ENCODE peak calls at places on chromosome 18, in ten cellular contexts. O is sigmoid colon; G is RCC 7860; I is adrenal gland; M is substantia nigra; T is cardiac muscle cell; S is stimulated activated CD4-positive, alpha-beta T cell treated with anti-CD3 and anti-CD28 coated beads, Interleukin-15, amount 100 ng/mL, for 1 hour; K is T-cell; J is GM04503; V is GM23338. E is an unnamed sample.

GRCh38 chr18:58525517-58525916 is 103.4 kb downstream of the ALPK2 start:
- DNase-seq in O (no peak), G (peak), I (no peak), M (no peak), T (no peak), S (no peak), K (no peak), J (peak), V (no peak), E (no peak)

GRCh38 chr18:2222270-2223185 is 348.8 kb downstream of the METTL4 start:
- DNase-seq in O (no peak), G (no peak), I (no peak), M (no peak), T (peak), S (no peak), K (no peak), J (no peak), V (no peak), E (no peak)

GRCh38 chr18:67600181-67600631 is 83.7 kb upstream of the DSEL start:
- DNase-seq in O (no peak), G (peak), I (no peak), M (no peak), T (peak), S (no peak), K (no peak), J (no peak), V (no peak), E (no peak)

GRCh38 chr18:69109686-69110085 is 291.0 kb upstream of the DOK6 start:
- DNase-seq in O (no peak), G (no peak), I (no peak), M (no peak), T (peak), S (no peak), K (no peak), J (no peak), V (no peak), E (no peak)

GRCh38 chr18:44803019-44803650 is 122.4 kb downstream of the SETBP1 start:
- DNase-seq in O (peak), G (no peak), I (no peak), M (no peak), T (peak), S (no peak), K (no peak), J (no peak), V (peak), E (no peak)

GRCh38 chr18:77597726-77598125 is 348.1 kb downstream of the GALR1 start:
- DNase-seq in O (no peak), G (no peak), I (no peak), M (no peak), T (no peak), S (no peak), K (no peak), J (no peak), V (no peak), E (no peak)

GRCh38 chr18:7626922-7627440 is 59.9 kb downstream of the PTPRM start:
- DNase-seq in O (no peak), G (peak), I (no peak), M (no peak), T (peak), S (no peak), K (no peak), J (no peak), V (peak), E (no peak)

GRCh38 chr18:36365836-36366775 is 68.6 kb downstream of the FHOD3 start:
- DNase-seq in O (no peak), G (no peak), I (no peak), M (no peak), T (no peak), S (no peak), K (no peak), J (no peak), V (no peak), E (no peak)

GRCh38 chr18:8797206-8797605 is 91.8 kb downstream of the MTCL1 start:
- DNase-seq in O (no peak), G (peak), I (no peak), M (no peak), T (no peak), S (no peak), K (no peak), J (no peak), V (no peak), E (no peak)

GRCh38 chr18:10194592-10194991 is 259.8 kb upstream of the APCDD1 start:
- DNase-seq in O (no peak), G (no peak), I (no peak), M (no peak), T (peak), S (no peak), K (no peak), J (no peak), V (no peak), E (no peak)

GRCh38 chr18:9742588-9743131 is 34.6 kb downstream of the RAB31 start:
- DNase-seq in O (no peak), G (peak), I (peak), M (peak), T (peak), S (no peak), K (no peak), J (no peak), V (no peak), E (no peak)